ENCODE peak calls at places on chromosomes 11 and 22, in six cellular contexts. F is small intestine, Q is cardiac muscle cell, B is tibial artery, I is MM.1S, L is neuronal stem cell. J is an unnamed sample.

GRCh38 chr11:71251761-71252433 is 480 bp downstream of the SHANK2 start:
- DNase-seq in F (peak; percentile 28), Q (peak; percentile 13), B (no peak), I (no peak), L (peak; percentile 63), J (no peak)

GRCh38 chr11:69156673-69157155 is 979 bp downstream of the SMIM38 start:
- DNase-seq in F (no peak), Q (peak; percentile 62), B (no peak), I (no peak), L (no peak), J (no peak)

GRCh38 chr22:41862160-41862529 is 29.2 kb downstream of the SREBF2 start:
- DNase-seq in F (no peak), Q (peak; percentile 32), B (no peak), I (no peak), L (no peak), J (no peak)

GRCh38 chr11:91299980-91300379 is 924.6 kb upstream of the FAT3 start:
- DNase-seq in F (no peak), Q (peak; percentile 1), B (no peak), I (peak; percentile 40), L (no peak), J (no peak)

GRCh38 chr11:44493383-44493782 is 72.1 kb upstream of the CD82 start:
- DNase-seq in F (no peak), Q (no peak), B (no peak), I (no peak), L (no peak), J (no peak)

GRCh38 chr11:64687204-64687603 is 35.8 kb downstream of the NRXN2 start:
- DNase-seq in F (no peak), Q (no peak), B (peak; percentile 75), I (no peak), L (no peak), J (peak; percentile 55)

GRCh38 chr11:46239801-46240061 is 37.7 kb upstream of the CREB3L1 start:
- DNase-seq in F (no peak), Q (peak; percentile 48), B (no peak), I (no peak), L (no peak), J (no peak)

GRCh38 chr22:32684822-32685187 is 116.7 kb upstream of the TIMP3 start:
- DNase-seq in F (no peak), Q (peak; percentile 60), B (no peak), I (no peak), L (no peak), J (no peak)

GRCh38 chr22:46057206-46057605 is 80.2 kb upstream of the WNT7B start:
- DNase-seq in F (no peak), Q (no peak), B (peak; percentile 39), I (peak; percentile 23), L (no peak), J (peak; percentile 27)

GRCh38 chr11:69585385-69585784 is 55.6 kb upstream of the CCND1 start:
- DNase-seq in F (no peak), Q (no peak), B (no peak), I (no peak), L (no peak), J (no peak)

GRCh38 chr11:124074554-124074953 is 33.4 kb upstream of the OR10G7 start:
- DNase-seq in F (no peak), Q (no peak), B (no peak), I (no peak), L (no peak), J (no peak)

GRCh38 chr11:9823887-9824385 is 160.1 kb downstream of the SWAP70 start:
- DNase-seq in F (no peak), Q (no peak), B (no peak), I (no peak), L (no peak), J (no peak)

GRCh38 chr11:96579642-96580041 is 189.8 kb downstream of the JRKL start:
- DNase-seq in F (no peak), Q (no peak), B (no peak), I (no peak), L (no peak), J (no peak)

GRCh38 chr22:30267382-30268302 is 991 bp upstream of the OSM start:
- DNase-seq in F (no peak), Q (no peak), B (no peak), I (no peak), L (no peak), J (no peak)

GRCh38 chr11:119092880-119093665 is 8.4 kb downstream of the HMBS start:
- DNase-seq in F (no peak), Q (peak; percentile 34), B (no peak), I (no peak), L (no peak), J (no peak)

GRCh38 chr11:40882301-40882700 is 577.2 kb downstream of the LRRC4C start:
- DNase-seq in F (no peak), Q (no peak), B (no peak), I (no peak), L (no peak), J (no peak)

GRCh38 chr22:45934659-45935341 is 42.2 kb downstream of the WNT7B start:
- DNase-seq in F (no peak), Q (peak; percentile 62), B (no peak), I (no peak), L (no peak), J (no peak)

GRCh38 chr11:63672156-63672463 is 934 bp upstream of the ATL3 start:
- DNase-seq in F (no peak), Q (no peak), B (no peak), I (no peak), L (no peak), J (no peak)

GRCh38 chr11:63671322-63672155 is at the start of gene ATL3:
- DNase-seq in F (peak; percentile 96), Q (peak; percentile 98), B (peak; percentile 99), I (peak; percentile 96), L (peak; percentile 89), J (peak; percentile 98)

GRCh38 chr11:63668396-63668795 is 2.8 kb downstream of the ATL3 start:
- DNase-seq in F (no peak), Q (no peak), B (no peak), I (no peak), L (no peak), J (no peak)

GRCh38 chr11:63670738-63671321 is 346 bp downstream of the ATL3 start:
- DNase-seq in F (peak; percentile 69), Q (peak; percentile 57), B (peak; percentile 57), I (peak; percentile 57), L (no peak), J (peak; percentile 59)

GRCh38 chr11:63670077-63670737 is 969 bp downstream of the ATL3 start:
- DNase-seq in F (no peak), Q (peak; percentile 62), B (no peak), I (no peak), L (no peak), J (no peak)
- H3K4me1 ChIP-seq in F (peaks cover 5% of the 10 kb centered on the region), Q (peaks cover 13% of the 10 kb centered on the region), B (peaks cover 58% of the 10 kb centered on the region), I (peaks cover 13% of the 10 kb centered on the region), L (no peaks in the 10 kb centered on the region), J (peaks cover 74% of the 10 kb centered on the region)

DNA sequence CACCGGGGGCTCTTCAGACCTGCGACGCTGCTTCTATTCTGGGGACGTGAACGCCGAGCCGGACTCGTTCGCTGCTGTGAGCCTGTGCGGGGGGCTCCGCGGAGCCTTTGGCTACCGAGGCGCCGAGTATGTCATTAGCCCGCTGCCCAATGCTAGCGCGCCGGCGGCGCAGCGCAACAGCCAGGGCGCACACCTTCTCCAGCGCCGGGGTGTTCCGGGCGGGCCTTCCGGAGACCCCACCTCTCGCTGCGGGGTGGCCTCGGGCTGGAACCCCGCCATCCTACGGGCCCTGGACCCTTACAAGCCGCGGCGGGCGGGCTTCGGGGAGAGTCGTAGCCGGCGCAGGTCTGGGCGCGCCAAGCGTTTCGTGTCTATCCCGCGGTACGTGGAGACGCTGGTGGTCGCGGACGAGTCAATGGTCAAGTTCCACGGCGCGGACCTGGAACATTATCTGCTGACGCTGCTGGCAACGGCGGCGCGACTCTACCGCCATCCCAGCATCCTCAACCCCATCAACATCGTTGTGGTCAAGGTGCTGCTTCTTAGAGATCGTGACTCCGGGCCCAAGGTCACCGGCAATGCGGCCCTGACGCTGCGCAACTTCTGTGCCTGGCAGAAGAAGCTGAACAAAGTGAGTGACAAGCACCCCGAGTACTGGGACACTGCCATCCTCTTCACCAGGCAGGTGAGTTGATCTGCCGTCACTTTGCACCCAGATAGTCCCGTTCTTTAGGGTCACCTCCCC is 973 bp downstream of the ADAMTS15 start:
- DNase-seq in F (no peak), Q (peak; percentile 28), B (no peak), I (no peak), L (no peak), J (no peak)
- H3K4me3 ChIP-seq in F (peak overlapping the region; percentile 34), Q (peak overlapping the region; percentile 59), B (peak overlapping the region; percentile 70), I (peak overlapping the region; percentile 80), L (peak overlapping the region; percentile 86), J (peak overlapping the region; percentile 91)

GRCh38 chr22:49408102-49408836 is 419.4 kb downstream of the BRD1 start:
- DNase-seq in F (no peak), Q (no peak), B (no peak), I (no peak), L (no peak), J (no peak)

GRCh38 chr22:49415219-49415951 is 412.3 kb downstream of the BRD1 start:
- DNase-seq in F (no peak), Q (no peak), B (no peak), I (no peak), L (no peak), J (no peak)

GRCh38 chr22:49411236-49411635 is 416.4 kb downstream of the BRD1 start:
- DNase-seq in F (no peak), Q (no peak), B (no peak), I (no peak), L (no peak), J (no peak)

GRCh38 chr22:49413551-49413950 is 414.1 kb downstream of the BRD1 start:
- DNase-seq in F (no peak), Q (no peak), B (no peak), I (no peak), L (no peak), J (no peak)

GRCh38 chr22:49412236-49412635 is 415.4 kb downstream of the BRD1 start:
- DNase-seq in F (no peak), Q (no peak), B (no peak), I (no peak), L (no peak), J (no peak)
- H3K9me3 ChIP-seq in F (no peaks in the 10 kb centered on the region), Q (no peaks in the 10 kb centered on the region), B (no peaks in the 10 kb centered on the region), I (no peaks in the 10 kb centered on the region), L (no peaks in the 10 kb centered on the region), J (peaks cover 15% of the 10 kb centered on the region)

DNA sequence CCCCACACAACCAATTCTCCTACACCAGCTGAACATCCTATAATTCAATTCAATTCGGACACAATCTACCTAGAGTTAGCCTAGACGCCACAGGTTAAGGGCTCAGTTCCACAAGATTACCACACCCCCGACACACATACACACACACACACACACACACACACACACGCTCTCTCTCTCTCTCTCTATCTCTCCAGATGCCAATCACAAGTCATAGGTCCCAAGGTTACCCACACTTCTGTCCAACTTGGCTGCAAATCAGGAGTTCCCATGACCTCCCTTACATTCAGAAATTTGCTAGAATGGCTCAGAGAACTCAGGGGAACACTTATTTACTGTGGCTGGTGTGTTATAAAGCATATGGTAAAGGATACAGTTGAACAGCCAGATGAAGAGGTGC is 204.0 kb downstream of the DBX1 start:
- DNase-seq in F (no peak), Q (no peak), B (no peak), I (no peak), L (no peak), J (no peak)
- H3K4me1 ChIP-seq in F (peaks cover 4% of the 10 kb centered on the region), Q (peaks cover 64% of the 10 kb centered on the region), B (peaks cover 93% of the 10 kb centered on the region), I (peaks cover 11% of the 10 kb centered on the region), L (peaks cover 7% of the 10 kb centered on the region), J (peaks cover 65% of the 10 kb centered on the region)